ENCODE peak calls at places on chromosomes 6 and 20, in four cellular contexts. I is mesenchymal stem cell, A is tibial artery, G is thoracic aorta. X is an unnamed sample. For H3K9me3, the result is how much of the 10 kb centered on the place peaks cover.

GRCh38 chr6:111265842-111266241 is 178.5 kb downstream of the SLC16A10 start:
- DNase-seq in G (no peak), I (peak), A (no peak), X (no peak)

GRCh38 chr20:11529046-11529445 is 388.6 kb upstream of the BTBD3 start:
- DNase-seq in A (no peak), G (no peak), I (no peak), X (no peak)

GRCh38 chr6:33731035-33731434 is 15.7 kb downstream of the IP6K3 start:
- DNase-seq in A (no peak), G (no peak), I (no peak), X (no peak)

GRCh38 chr20:6590891-6591679 is 176.4 kb upstream of the BMP2 start:
- DNase-seq in G (no peak), I (peak), A (no peak), X (peak)

GRCh38 chr20:37147250-37147649 is 31.9 kb upstream of the RPN2 start:
- DNase-seq in G (no peak), I (no peak), A (no peak), X (no peak)

GRCh38 chr20:11682285-11682684 is 235.4 kb upstream of the BTBD3 start:
- DNase-seq in I (no peak), A (no peak), G (no peak), X (no peak)

GRCh38 chr20:6007529-6008103 is 46.2 kb downstream of the LRRN4 start:
- DNase-seq in G (no peak), I (no peak), A (no peak), X (peak)

GRCh38 chr6:52877786-52878185 is 31.7 kb downstream of the GSTA3 start:
- DNase-seq in A (no peak), I (peak), G (no peak), X (peak)

GRCh38 chr6:134720353-134721094 is 229.4 kb downstream of the ALDH8A1 start:
- DNase-seq in G (no peak), A (peak), I (no peak), X (no peak)

GRCh38 chr6:92577077-92577719 is 842.2 kb downstream of the EPHA7 start:
- DNase-seq in G (no peak), A (no peak), I (peak), X (no peak)

GRCh38 chr20:58219342-58219700 is 9.1 kb downstream of the ANKRD60 start:
- DNase-seq in I (no peak), G (no peak), A (no peak), X (peak)

GRCh38 chr6:40348591-40348990 is 238.6 kb downstream of the LRFN2 start:
- DNase-seq in I (no peak), G (no peak), A (no peak), X (no peak)

GRCh38 chr20:32527447-32528055 is 57.6 kb downstream of the NOL4L start:
- DNase-seq in G (no peak), I (no peak), A (no peak), X (no peak)

GRCh38 chr20:5680227-5680626 is 70.0 kb upstream of the SHLD1 start:
- DNase-seq in G (no peak), I (no peak), A (no peak), X (peak)

GRCh38 chr6:145067430-145067829 is 667.9 kb downstream of the EPM2A start:
- DNase-seq in A (no peak), G (no peak), I (no peak), X (peak)

GRCh38 chr20:44446111-44446722 is 29.5 kb upstream of the TTPAL start:
- DNase-seq in A (no peak), G (no peak), I (no peak), X (no peak)

GRCh38 chr20:44439318-44439717 is 36.4 kb upstream of the TTPAL start:
- DNase-seq in I (no peak), G (no peak), A (no peak), X (no peak)

GRCh38 chr20:44438782-44439181 is 36.9 kb upstream of the TTPAL start:
- DNase-seq in G (no peak), I (no peak), A (no peak), X (no peak)

GRCh38 chr20:44437497-44437896 is 38.2 kb upstream of the TTPAL start:
- DNase-seq in A (no peak), I (no peak), G (no peak), X (no peak)

GRCh38 chr20:44442298-44443070 is 33.2 kb upstream of the TTPAL start:
- DNase-seq in I (no peak), G (no peak), A (no peak), X (peak)
- H3K27ac ChIP-seq in I (no peak), G (no peak), A (no peak), X (no peak)

DNA sequence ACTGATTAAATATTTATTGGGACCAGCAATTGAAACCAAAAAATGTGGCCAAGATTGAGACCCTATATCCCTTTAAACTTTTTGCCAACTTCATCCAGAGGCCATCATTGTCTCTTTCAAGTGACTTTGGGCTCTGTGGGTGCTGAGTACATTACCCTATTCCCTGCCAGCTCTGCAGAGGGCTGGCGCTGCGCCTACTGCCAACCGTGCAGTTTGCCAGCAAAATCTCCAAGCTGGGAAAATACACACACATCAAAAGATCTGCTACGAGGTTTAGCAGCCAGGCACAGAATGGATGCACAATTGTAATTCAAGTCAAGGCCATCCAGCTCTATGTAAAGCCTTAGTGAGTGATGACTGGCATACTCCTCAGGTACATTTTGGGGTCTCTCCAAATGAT is 125.0 kb downstream of the CBLN4 start:
- DNase-seq in A (no peak), G (no peak), I (no peak), X (no peak)
- H3K9me3 ChIP-seq in A (under half), G (under half), I (under half), X (under half)

GRCh38 chr6:41428995-41429417 is 93.6 kb downstream of the NCR2 start:
- DNase-seq in A (peak), G (no peak), I (peak), X (peak)
- H3K27ac ChIP-seq in A (peak), G (peak), I (no peak), X (no peak)

GRCh38 chr6:44207966-44208365 is 8.8 kb upstream of the MYMX start:
- DNase-seq in A (no peak), G (no peak), I (no peak), X (no peak)

GRCh38 chr6:44216677-44217331 is at the start of gene MYMX:
- DNase-seq in I (no peak), A (peak), G (no peak), X (no peak)

GRCh38 chr6:44214307-44214706 is 2.4 kb upstream of the MYMX start:
- DNase-seq in A (no peak), G (no peak), I (no peak), X (no peak)

DNA sequence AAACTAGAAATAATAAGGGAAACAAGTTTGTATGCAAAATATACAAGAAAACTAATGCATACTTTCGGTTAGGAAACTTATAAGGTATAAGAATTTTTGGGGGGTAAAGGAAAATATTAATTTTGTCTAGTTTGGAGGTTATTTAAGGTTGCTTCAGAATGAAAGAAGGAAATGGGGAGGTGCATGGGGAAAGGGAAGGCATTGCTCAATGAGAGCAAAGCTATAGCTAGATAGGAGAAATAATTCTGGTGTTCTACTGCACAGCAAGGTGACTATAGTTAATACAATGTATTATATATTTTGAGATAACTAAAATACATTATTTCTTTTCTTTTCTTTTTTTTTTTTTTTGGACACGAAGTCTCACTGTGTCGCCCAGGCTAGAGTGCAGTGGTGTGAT is 5.4 kb upstream of the MYMX start:
- DNase-seq in A (no peak), G (no peak), I (no peak), X (no peak)
- H3K9me3 ChIP-seq in A (under half), G (under half), I (under half), X (under half)

GRCh38 chr6:97195117-97195516 is 87.9 kb downstream of the MMS22L start:
- DNase-seq in I (no peak), A (no peak), G (no peak), X (peak)
- H3K27ac ChIP-seq in I (no peak), A (no peak), G (no peak), X (no peak)

DNA sequence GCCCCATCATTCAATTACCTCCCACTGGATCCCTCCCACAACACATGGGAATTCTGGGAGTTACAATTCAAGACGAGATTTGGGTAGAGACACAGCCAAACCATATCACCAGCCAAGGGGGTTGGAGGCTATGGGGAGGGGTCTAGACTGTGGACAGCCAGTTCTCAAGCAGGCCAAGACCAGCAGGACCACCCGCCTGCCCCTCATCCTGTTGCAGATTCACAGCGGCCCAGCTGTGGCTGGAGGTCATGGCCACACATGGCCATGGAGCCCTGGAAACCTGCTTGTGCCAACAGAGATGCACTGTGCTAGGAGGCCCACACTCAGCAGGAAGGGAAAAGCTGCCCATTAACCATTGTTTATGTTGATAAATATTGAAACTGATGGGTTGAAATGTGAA is 240.5 kb downstream of the TTLL2 start:
- DNase-seq in I (no peak), G (no peak), A (no peak), X (no peak)
- H3K9me3 ChIP-seq in I (under half), G (under half), A (under half), X (under half)

GRCh38 chr20:3990741-3991140 is 24.6 kb downstream of the RNF24 start:
- DNase-seq in G (no peak), I (no peak), A (no peak), X (no peak)
- H3K27ac ChIP-seq in G (no peak), I (no peak), A (no peak), X (no peak)

X was measured in GM23248.